ENCODE peak calls at places on chromosomes 5 and 9, in six cellular contexts. I is right lobe of liver, K is testis, T is AG04450, L is pancreas, V is fibroblast of pulmonary artery. J is an unnamed sample.
A peak's percentile ranks its signal among the peaks of the same experiment; 100 is the strongest.

GRCh38 chr5:72388652-72389051 is 68.5 kb downstream of the PTCD2 start:
- DNase-seq in I (no peak), K (no peak), T (no peak), L (no peak), V (peak; percentile 44), J (no peak)

GRCh38 chr5:107776506-107776905 is 105.8 kb upstream of the EFNA5 start:
- DNase-seq in I (no peak), K (no peak), T (no peak), L (no peak), V (no peak), J (no peak)

GRCh38 chr9:115808108-115808507 is 345.5 kb upstream of the PAPPA start:
- DNase-seq in I (no peak), K (no peak), T (no peak), L (peak; percentile 27), V (peak; percentile 53), J (no peak)

GRCh38 chr9:14341437-14342133 is 27.6 kb upstream of the NFIB start:
- DNase-seq in I (no peak), K (no peak), T (no peak), L (no peak), V (no peak), J (no peak)

GRCh38 chr5:132334812-132335211 is 34.7 kb upstream of the SLC22A5 start:
- DNase-seq in I (no peak), K (no peak), T (no peak), L (no peak), V (no peak), J (no peak)

GRCh38 chr5:76688836-76689235 is 27.1 kb upstream of the F2R start:
- DNase-seq in I (no peak), K (no peak), T (no peak), L (no peak), V (peak; percentile 21), J (no peak)

GRCh38 chr9:95852059-95853032 is 23.1 kb upstream of the ERCC6L2 start:
- DNase-seq in I (no peak), K (no peak), T (peak; percentile 15), L (no peak), V (peak; percentile 44), J (no peak)

GRCh38 chr9:2288309-2288708 is 273.2 kb downstream of the SMARCA2 start:
- DNase-seq in I (no peak), K (no peak), T (no peak), L (no peak), V (no peak), J (no peak)

GRCh38 chr5:149036970-149037369 is 25.9 kb downstream of the SH3TC2 start:
- DNase-seq in I (no peak), K (no peak), T (no peak), L (no peak), V (no peak), J (no peak)

GRCh38 chr9:136856078-136856474 is 3.9 kb downstream of the MAMDC4 start:
- DNase-seq in I (peak; percentile 28), K (no peak), T (no peak), L (peak; percentile 16), V (no peak), J (no peak)

GRCh38 chr9:114321759-114322158 is 1.1 kb upstream of the ORM1 start:
- DNase-seq in I (no peak), K (no peak), T (no peak), L (no peak), V (no peak), J (no peak)

GRCh38 chr9:79041266-79041665 is 530.5 kb upstream of the TLE4 start:
- DNase-seq in I (no peak), K (no peak), T (no peak), L (no peak), V (no peak), J (no peak)

GRCh38 chr9:35645736-35646582 is 4.8 kb downstream of the SIT1 start:
- DNase-seq in I (peak; percentile 34), K (peak; percentile 50), T (no peak), L (peak; percentile 62), V (no peak), J (no peak)

GRCh38 chr9:136096505-136097001 is 1.5 kb upstream of the NACC2 start:
- DNase-seq in I (no peak), K (no peak), T (no peak), L (no peak), V (no peak), J (no peak)

GRCh38 chr9:105901514-105902109 is 207.3 kb downstream of the TMEM38B start:
- DNase-seq in I (peak; percentile 38), K (peak; percentile 67), T (no peak), L (no peak), V (peak; percentile 17), J (no peak)

GRCh38 chr9:93644397-93645088 is 68.2 kb downstream of the PHF2 start:
- DNase-seq in I (no peak), K (no peak), T (no peak), L (peak; percentile 3), V (no peak), J (no peak)

GRCh38 chr9:124251605-124252366 is 6.0 kb upstream of the NEK6 start:
- DNase-seq in I (no peak), K (peak; percentile 42), T (no peak), L (no peak), V (peak; percentile 71), J (no peak)

GRCh38 chr5:127934791-127935256 is 148.7 kb upstream of the SLC12A2 start:
- DNase-seq in I (no peak), K (no peak), T (no peak), L (peak; percentile 68), V (peak; percentile 86), J (no peak)

GRCh38 chr9:94860678-94861588 is 134.4 kb downstream of the AOPEP start:
- DNase-seq in I (peak; percentile 43), K (no peak), T (peak; percentile 48), L (no peak), V (no peak), J (no peak)

GRCh38 chr9:1071730-1072129 is 21.6 kb downstream of the DMRT2 start:
- DNase-seq in I (no peak), K (no peak), T (no peak), L (peak; percentile 46), V (no peak), J (no peak)

GRCh38 chr5:169980418-169981053 is at the start of gene INSYN2B:
- DNase-seq in I (peak; percentile 41), K (peak; percentile 91), T (peak; percentile 71), L (peak; percentile 58), V (peak; percentile 92), J (peak; percentile 84)

GRCh38 chr5:134784946-134785620 is 26.5 kb downstream of the DDX46 start:
- DNase-seq in I (no peak), K (no peak), T (no peak), L (no peak), V (peak; percentile 32), J (no peak)

GRCh38 chr9:31697956-31698355 is 686.5 kb upstream of the ACO1 start:
- DNase-seq in I (no peak), K (no peak), T (no peak), L (no peak), V (no peak), J (no peak)

GRCh38 chr5:158390556-158390955 is 531.6 kb upstream of the CLINT1 start:
- DNase-seq in I (no peak), K (no peak), T (no peak), L (no peak), V (peak; percentile 83), J (no peak)

GRCh38 chr9:136965771-136966484 is 11.4 kb upstream of the PTGDS start:
- DNase-seq in I (no peak), K (peak; percentile 68), T (no peak), L (no peak), V (no peak), J (no peak)

GRCh38 chr5:17302590-17302989 is 85.2 kb downstream of the BASP1 start:
- DNase-seq in I (no peak), K (no peak), T (no peak), L (no peak), V (peak; percentile 71), J (no peak)

GRCh38 chr5:160260006-160260775 is 30.9 kb downstream of the FABP6 start:
- DNase-seq in I (no peak), K (no peak), T (no peak), L (no peak), V (no peak), J (no peak)

GRCh38 chr5:83764101-83764500 is 43.4 kb upstream of the HAPLN1 start:
- DNase-seq in I (no peak), K (no peak), T (no peak), L (no peak), V (peak; percentile 21), J (no peak)

GRCh38 chr9:6243746-6244145 is 28.1 kb downstream of the IL33 start:
- DNase-seq in I (no peak), K (no peak), T (no peak), L (no peak), V (no peak), J (no peak)

GRCh38 chr9:36995927-36996471 is 38.1 kb downstream of the PAX5 start:
- DNase-seq in I (peak; percentile 59), K (peak; percentile 69), T (peak; percentile 15), L (peak; percentile 53), V (peak; percentile 73), J (peak; percentile 21)
- TF ChIP-seq CTCF in I (peak; percentile 51), K (peak; percentile 35), T (peak; percentile 80), L (peak; percentile 30), V (peak; percentile 75), J (peak; percentile 75)

DNA sequence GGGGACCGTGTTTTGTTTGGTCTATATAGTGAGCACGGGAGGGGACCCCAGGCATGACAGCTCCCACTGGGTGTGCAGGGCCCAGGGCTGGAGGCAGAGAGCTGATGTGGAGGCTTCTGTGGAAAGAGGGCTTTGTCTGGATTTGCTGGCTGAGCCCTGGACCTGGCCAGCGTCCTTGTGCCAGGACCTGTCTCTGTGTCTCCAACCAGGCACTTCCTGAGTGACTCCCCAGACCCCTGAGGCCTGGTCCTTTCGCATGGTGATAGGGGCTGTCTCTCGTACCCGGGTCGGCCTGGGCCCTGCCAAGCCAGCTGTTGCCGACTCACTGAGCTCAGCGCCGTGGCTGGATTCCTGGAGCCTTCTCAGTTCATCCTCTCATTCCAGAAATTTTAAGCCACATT is 77.6 kb downstream of the ADAMTS2 start:
- DNase-seq in I (no peak), K (no peak), T (no peak), L (no peak), V (no peak), J (no peak)
- H3K4me3 ChIP-seq in I (no peak overlapping the region), K (no peak overlapping the region), T (no peak overlapping the region), L (no peak overlapping the region), V (no peak overlapping the region), J (no peak overlapping the region)

GRCh38 chr9:97993000-97993399 is 9.9 kb downstream of the ANP32B start:
- DNase-seq in I (no peak), K (no peak), T (no peak), L (no peak), V (no peak), J (no peak)

GRCh38 chr9:97987490-97987889 is 4.3 kb downstream of the ANP32B start:
- DNase-seq in I (no peak), K (no peak), T (no peak), L (no peak), V (no peak), J (no peak)

GRCh38 chr9:97991818-97992217 is 8.7 kb downstream of the ANP32B start:
- DNase-seq in I (no peak), K (no peak), T (no peak), L (no peak), V (no peak), J (no peak)

GRCh38 chr9:97992219-97992618 is 9.1 kb downstream of the ANP32B start:
- DNase-seq in I (no peak), K (no peak), T (no peak), L (no peak), V (no peak), J (no peak)

GRCh38 chr9:97990259-97990658 is 7.1 kb downstream of the ANP32B start:
- DNase-seq in I (no peak), K (no peak), T (peak; percentile 42), L (no peak), V (peak; percentile 71), J (peak; percentile 58)
- TF ChIP-seq CTCF in I (no peak), K (no peak), T (peak; percentile 56), L (no peak), V (peak; percentile 40), J (no peak)

GRCh38 chr9:109499061-109499630 is 1.0 kb upstream of the PTPN3 start:
- DNase-seq in I (no peak), K (no peak), T (no peak), L (no peak), V (no peak), J (no peak)
- H3K4me3 ChIP-seq in I (peak overlapping the region; percentile 49), K (peak overlapping the region; percentile 32), T (peak overlapping the region; percentile 35), L (peak overlapping the region; percentile 18), V (peak overlapping the region; percentile 40), J (peak overlapping the region; percentile 16)